ENCODE peak calls at places on chromosomes 13 and 19, in six cellular contexts. One of them, this sample, is unnamed.

GRCh38 chr19:55344444-55344843 is 4.8 kb downstream of the KMT5C start:
- DNase-seq in hepatocyte: no peak
- DNase-seq in ovary: no peak
- DNase-seq in IMR-90: no peak
- DNase-seq in fibroblast of lung: no peak
- DNase-seq in upper lobe of right lung: no peak
- DNase-seq in this sample: no peak

GRCh38 chr13:92175330-92175729 is 776.9 kb downstream of the GPC5 start:
- DNase-seq in hepatocyte: peak
- DNase-seq in ovary: peak
- DNase-seq in IMR-90: peak
- DNase-seq in fibroblast of lung: peak
- DNase-seq in upper lobe of right lung: no peak
- DNase-seq in this sample: peak

GRCh38 chr19:40381321-40381720 is 8.7 kb downstream of the HIPK4 start:
- DNase-seq in hepatocyte: no peak
- DNase-seq in ovary: no peak
- DNase-seq in IMR-90: no peak
- DNase-seq in fibroblast of lung: no peak
- DNase-seq in upper lobe of right lung: no peak
- DNase-seq in this sample: peak

GRCh38 chr13:20118268-20119140 is 42.3 kb downstream of the GJA3 start:
- DNase-seq in hepatocyte: peak
- DNase-seq in ovary: peak
- DNase-seq in IMR-90: no peak
- DNase-seq in fibroblast of lung: peak
- DNase-seq in upper lobe of right lung: peak
- DNase-seq in this sample: no peak

GRCh38 chr19:12767666-12768065 is 7.7 kb downstream of the HOOK2 start:
- DNase-seq in hepatocyte: no peak
- DNase-seq in ovary: no peak
- DNase-seq in IMR-90: no peak
- DNase-seq in fibroblast of lung: no peak
- DNase-seq in upper lobe of right lung: no peak
- DNase-seq in this sample: no peak

GRCh38 chr13:109243311-109243951 is 543.0 kb downstream of the IRS2 start:
- DNase-seq in hepatocyte: peak
- DNase-seq in ovary: no peak
- DNase-seq in IMR-90: peak
- DNase-seq in fibroblast of lung: peak
- DNase-seq in upper lobe of right lung: no peak
- DNase-seq in this sample: peak

GRCh38 chr19:41882568-41883462 is at the start of gene ARHGEF1:
- DNase-seq in hepatocyte: peak
- DNase-seq in ovary: peak
- DNase-seq in IMR-90: no peak
- DNase-seq in fibroblast of lung: peak
- DNase-seq in upper lobe of right lung: peak
- DNase-seq in this sample: peak

GRCh38 chr13:73870970-73871935 is 263.0 kb downstream of the KLF12 start:
- DNase-seq in hepatocyte: no peak
- DNase-seq in ovary: no peak
- DNase-seq in IMR-90: peak
- DNase-seq in fibroblast of lung: peak
- DNase-seq in upper lobe of right lung: no peak
- DNase-seq in this sample: no peak

GRCh38 chr13:106617561-106617960 is 49.6 kb upstream of the ARGLU1 start:
- DNase-seq in hepatocyte: no peak
- DNase-seq in ovary: no peak
- DNase-seq in IMR-90: peak
- DNase-seq in fibroblast of lung: no peak
- DNase-seq in upper lobe of right lung: no peak
- DNase-seq in this sample: no peak

GRCh38 chr19:43576479-43576878 is 878 bp downstream of the PINLYP start:
- DNase-seq in hepatocyte: no peak
- DNase-seq in ovary: no peak
- DNase-seq in IMR-90: no peak
- DNase-seq in fibroblast of lung: no peak
- DNase-seq in upper lobe of right lung: no peak
- DNase-seq in this sample: no peak

GRCh38 chr19:55156202-55157063 is 1.1 kb downstream of the TNNI3 start:
- DNase-seq in hepatocyte: peak
- DNase-seq in ovary: no peak
- DNase-seq in IMR-90: peak
- DNase-seq in fibroblast of lung: peak
- DNase-seq in upper lobe of right lung: peak
- DNase-seq in this sample: peak

GRCh38 chr19:44764975-44765948 is 12.4 kb upstream of the CBLC start:
- DNase-seq in hepatocyte: peak
- DNase-seq in ovary: no peak
- DNase-seq in IMR-90: no peak
- DNase-seq in fibroblast of lung: no peak
- DNase-seq in upper lobe of right lung: peak
- DNase-seq in this sample: no peak

GRCh38 chr13:42574011-42574410 is at the start of gene TNFSF11:
- DNase-seq in hepatocyte: peak
- DNase-seq in ovary: no peak
- DNase-seq in IMR-90: no peak
- DNase-seq in fibroblast of lung: no peak
- DNase-seq in upper lobe of right lung: no peak
- DNase-seq in this sample: no peak

GRCh38 chr13:46605824-46606554 is 53.0 kb downstream of the LRCH1 start:
- DNase-seq in hepatocyte: no peak
- DNase-seq in ovary: no peak
- DNase-seq in IMR-90: no peak
- DNase-seq in fibroblast of lung: no peak
- DNase-seq in upper lobe of right lung: no peak
- DNase-seq in this sample: no peak

GRCh38 chr13:50156140-50156539 is 140.9 kb downstream of the KCNRG start:
- DNase-seq in hepatocyte: no peak
- DNase-seq in ovary: no peak
- DNase-seq in IMR-90: peak
- DNase-seq in fibroblast of lung: peak
- DNase-seq in upper lobe of right lung: no peak
- DNase-seq in this sample: no peak

GRCh38 chr19:16957151-16957662 is 68.4 kb downstream of the F2RL3 start:
- DNase-seq in hepatocyte: no peak
- DNase-seq in ovary: no peak
- DNase-seq in IMR-90: no peak
- DNase-seq in fibroblast of lung: no peak
- DNase-seq in upper lobe of right lung: peak
- DNase-seq in this sample: no peak

GRCh38 chr19:9032136-9032626 is 22.0 kb upstream of the MUC16 start:
- DNase-seq in hepatocyte: no peak
- DNase-seq in ovary: no peak
- DNase-seq in IMR-90: no peak
- DNase-seq in fibroblast of lung: no peak
- DNase-seq in upper lobe of right lung: no peak
- DNase-seq in this sample: no peak

GRCh38 chr13:51632643-51633357 is 48.5 kb downstream of the WDFY2 start:
- DNase-seq in hepatocyte: no peak
- DNase-seq in ovary: no peak
- DNase-seq in IMR-90: no peak
- DNase-seq in fibroblast of lung: no peak
- DNase-seq in upper lobe of right lung: no peak
- DNase-seq in this sample: no peak

GRCh38 chr19:17993076-17993813 is 14.7 kb upstream of the ARRDC2 start:
- DNase-seq in hepatocyte: no peak
- DNase-seq in ovary: no peak
- DNase-seq in IMR-90: no peak
- DNase-seq in fibroblast of lung: no peak
- DNase-seq in upper lobe of right lung: no peak
- DNase-seq in this sample: no peak

GRCh38 chr13:109840893-109841287 is 54.5 kb upstream of the IRS2 start:
- DNase-seq in hepatocyte: no peak
- DNase-seq in ovary: no peak
- DNase-seq in IMR-90: no peak
- DNase-seq in fibroblast of lung: no peak
- DNase-seq in upper lobe of right lung: no peak
- DNase-seq in this sample: no peak

GRCh38 chr13:33740134-33740538 is 77.8 kb upstream of the RFC3 start:
- DNase-seq in hepatocyte: no peak
- DNase-seq in ovary: no peak
- DNase-seq in IMR-90: peak
- DNase-seq in fibroblast of lung: peak
- DNase-seq in upper lobe of right lung: no peak
- DNase-seq in this sample: no peak

GRCh38 chr13:53264751-53265150 is 236.1 kb downstream of the OLFM4 start:
- DNase-seq in hepatocyte: no peak
- DNase-seq in ovary: no peak
- DNase-seq in IMR-90: no peak
- DNase-seq in fibroblast of lung: no peak
- DNase-seq in upper lobe of right lung: no peak
- DNase-seq in this sample: no peak

GRCh38 chr19:40266111-40266510 is 19.0 kb downstream of the AKT2 start:
- DNase-seq in hepatocyte: no peak
- DNase-seq in ovary: no peak
- DNase-seq in IMR-90: no peak
- DNase-seq in fibroblast of lung: no peak
- DNase-seq in upper lobe of right lung: no peak
- DNase-seq in this sample: no peak

GRCh38 chr13:57633141-57633949 is 1.8 kb downstream of the PCDH17 start:
- DNase-seq in hepatocyte: peak
- DNase-seq in ovary: peak
- DNase-seq in IMR-90: no peak
- DNase-seq in fibroblast of lung: peak
- DNase-seq in upper lobe of right lung: peak
- DNase-seq in this sample: no peak

GRCh38 chr13:112793545-112794445 is 104.0 kb downstream of the ATP11A start:
- DNase-seq in hepatocyte: no peak
- DNase-seq in ovary: no peak
- DNase-seq in IMR-90: no peak
- DNase-seq in fibroblast of lung: no peak
- DNase-seq in upper lobe of right lung: no peak
- DNase-seq in this sample: no peak

GRCh38 chr19:17385878-17386611 is 8.0 kb downstream of the CCDC194 start:
- DNase-seq in hepatocyte: peak
- DNase-seq in ovary: peak
- DNase-seq in IMR-90: peak
- DNase-seq in fibroblast of lung: peak
- DNase-seq in upper lobe of right lung: peak
- DNase-seq in this sample: peak

GRCh38 chr13:98327326-98328314 is 150.6 kb upstream of the RNF113B start:
- DNase-seq in hepatocyte: peak
- DNase-seq in ovary: no peak
- DNase-seq in IMR-90: peak
- DNase-seq in fibroblast of lung: peak
- DNase-seq in upper lobe of right lung: no peak
- DNase-seq in this sample: peak

GRCh38 chr13:109211616-109212015 is 574.8 kb downstream of the IRS2 start:
- DNase-seq in hepatocyte: no peak
- DNase-seq in ovary: no peak
- DNase-seq in IMR-90: no peak
- DNase-seq in fibroblast of lung: no peak
- DNase-seq in upper lobe of right lung: no peak
- DNase-seq in this sample: peak

GRCh38 chr13:48603375-48603774 is 50.4 kb upstream of the CYSLTR2 start:
- DNase-seq in hepatocyte: no peak
- DNase-seq in ovary: no peak
- DNase-seq in IMR-90: no peak
- DNase-seq in fibroblast of lung: no peak
- DNase-seq in upper lobe of right lung: no peak
- DNase-seq in this sample: no peak
- H3K4me3 ChIP-seq in hepatocyte: no peak
- H3K4me3 ChIP-seq in ovary: no peak
- H3K4me3 ChIP-seq in IMR-90: no peak
- H3K4me3 ChIP-seq in fibroblast of lung: no peak
- H3K4me3 ChIP-seq in upper lobe of right lung: no peak
- H3K4me3 ChIP-seq in this sample: no peak

DNA sequence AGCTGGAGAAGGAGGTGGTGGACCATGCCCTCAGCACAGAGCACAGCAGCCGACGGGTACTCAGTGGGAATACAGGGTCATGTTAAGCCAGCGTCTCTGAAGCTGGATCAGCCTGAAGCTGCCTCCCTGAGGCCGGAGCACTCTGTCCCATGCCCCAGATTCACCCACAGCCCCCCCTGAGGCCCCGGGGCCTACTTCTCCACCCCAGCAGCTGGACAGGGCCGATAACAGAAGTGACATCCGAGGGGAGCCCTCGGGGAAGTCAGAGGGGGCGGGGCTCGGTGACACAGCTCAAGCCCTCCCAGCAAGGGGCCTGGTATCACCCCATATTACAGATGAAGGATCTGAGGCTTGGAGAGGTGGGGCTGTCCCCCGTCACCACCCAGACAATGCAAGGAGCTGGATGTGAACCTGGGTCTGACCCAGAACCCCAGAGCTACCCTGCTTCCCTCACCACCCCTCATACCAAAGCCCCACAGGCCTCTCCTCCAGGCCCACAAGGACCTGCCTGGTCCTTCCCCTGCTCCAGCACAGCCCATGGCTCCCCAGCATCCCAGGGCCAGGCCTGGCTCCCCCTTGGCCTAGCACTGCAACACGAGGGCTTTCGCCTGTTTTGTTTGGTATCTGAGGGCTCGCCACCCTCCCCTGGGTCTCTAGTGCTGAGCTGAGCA is 5.7 kb downstream of the R3HDM4 start:
- DNase-seq in hepatocyte: no peak
- DNase-seq in ovary: no peak
- DNase-seq in IMR-90: no peak
- DNase-seq in fibroblast of lung: no peak
- DNase-seq in upper lobe of right lung: no peak
- DNase-seq in this sample: no peak
- TF ChIP-seq CTCF in hepatocyte: no peak
- TF ChIP-seq CTCF in ovary: no peak
- TF ChIP-seq CTCF in IMR-90: no peak
- TF ChIP-seq CTCF in fibroblast of lung: no peak
- TF ChIP-seq CTCF in upper lobe of right lung: no peak
- TF ChIP-seq CTCF in this sample: no peak

GRCh38 chr19:47022541-47023447 is 3.2 kb downstream of the NPAS1 start:
- DNase-seq in hepatocyte: no peak
- DNase-seq in ovary: no peak
- DNase-seq in IMR-90: no peak
- DNase-seq in fibroblast of lung: no peak
- DNase-seq in upper lobe of right lung: no peak
- DNase-seq in this sample: no peak

GRCh38 chr19:47024502-47024901 is 4.9 kb downstream of the NPAS1 start:
- DNase-seq in hepatocyte: no peak
- DNase-seq in ovary: no peak
- DNase-seq in IMR-90: no peak
- DNase-seq in fibroblast of lung: no peak
- DNase-seq in upper lobe of right lung: no peak
- DNase-seq in this sample: no peak

GRCh38 chr19:47021536-47022139 is 2.0 kb downstream of the NPAS1 start:
- DNase-seq in hepatocyte: peak
- DNase-seq in ovary: no peak
- DNase-seq in IMR-90: no peak
- DNase-seq in fibroblast of lung: no peak
- DNase-seq in upper lobe of right lung: no peak
- DNase-seq in this sample: peak

GRCh38 chr19:47022140-47022536 is 2.5 kb downstream of the NPAS1 start:
- DNase-seq in hepatocyte: peak
- DNase-seq in ovary: no peak
- DNase-seq in IMR-90: no peak
- DNase-seq in fibroblast of lung: no peak
- DNase-seq in upper lobe of right lung: no peak
- DNase-seq in this sample: no peak

GRCh38 chr19:47023448-47023794 is 3.8 kb downstream of the NPAS1 start:
- DNase-seq in hepatocyte: peak
- DNase-seq in ovary: no peak
- DNase-seq in IMR-90: no peak
- DNase-seq in fibroblast of lung: no peak
- DNase-seq in upper lobe of right lung: no peak
- DNase-seq in this sample: no peak
- H3K4me3 ChIP-seq in hepatocyte: no peak
- H3K4me3 ChIP-seq in ovary: no peak
- H3K4me3 ChIP-seq in IMR-90: no peak
- H3K4me3 ChIP-seq in fibroblast of lung: no peak
- H3K4me3 ChIP-seq in upper lobe of right lung: no peak
- H3K4me3 ChIP-seq in this sample: no peak

GRCh38 chr13:105139380-105140285 is 1395.8 kb downstream of the EFNB2 start:
- DNase-seq in hepatocyte: no peak
- DNase-seq in ovary: no peak
- DNase-seq in IMR-90: peak
- DNase-seq in fibroblast of lung: peak
- DNase-seq in upper lobe of right lung: peak
- DNase-seq in this sample: peak
- TF ChIP-seq CTCF in hepatocyte: no peak
- TF ChIP-seq CTCF in ovary: no peak
- TF ChIP-seq CTCF in IMR-90: peak
- TF ChIP-seq CTCF in fibroblast of lung: peak
- TF ChIP-seq CTCF in upper lobe of right lung: peak
- TF ChIP-seq CTCF in this sample: no peak